ENCODE peak calls at places on chromosomes 3 and 15, in eight cellular contexts. V, G, E, N, X, Q, O and I are unnamed samples.

GRCh38 chr3:194405756-194406155 is 6.7 kb upstream of the GP5 start:
- DNase-seq in E (no peak), Q (no peak), N (no peak), V (no peak), G (no peak), X (no peak), O (no peak), I (no peak)

GRCh38 chr3:168094580-168094876 is 1.2 kb downstream of the GOLIM4 start:
- DNase-seq in O (no peak), N (no peak), X (no peak), V (no peak), E (no peak), G (peak; percentile 80), Q (no peak), I (no peak)

GRCh38 chr15:95664435-95664834 is 666.1 kb upstream of the NR2F2 start:
- DNase-seq in O (no peak), N (no peak), V (no peak), E (no peak), Q (no peak), G (no peak), X (no peak), I (no peak)

GRCh38 chr3:181698263-181698944 is 13.3 kb upstream of the SOX2 start:
- DNase-seq in O (no peak), G (peak; percentile 12), V (no peak), Q (no peak), N (no peak), E (no peak), X (no peak), I (no peak)

GRCh38 chr3:46208167-46208704 is at the start of gene CCR1:
- DNase-seq in Q (no peak), N (peak; percentile 65), X (peak; percentile 61), V (peak; percentile 74), G (peak; percentile 71), O (no peak), E (peak; percentile 21), I (peak; percentile 70)

GRCh38 chr3:140186421-140186920 is 251.5 kb downstream of the CLSTN2 start:
- DNase-seq in Q (no peak), O (no peak), E (peak; percentile 79), N (no peak), X (peak; percentile 67), V (no peak), G (no peak), I (no peak)

GRCh38 chr3:43388909-43389308 is 102.6 kb downstream of the SNRK start:
- DNase-seq in E (no peak), G (no peak), Q (no peak), V (no peak), X (no peak), N (no peak), O (no peak), I (no peak)

GRCh38 chr15:75554717-75555116 is 24.4 kb downstream of the PTPN9 start:
- DNase-seq in X (peak; percentile 79), Q (no peak), V (no peak), G (no peak), N (peak; percentile 37), E (peak; percentile 53), O (no peak), I (no peak)

GRCh38 chr3:52851348-52851747 is 16.5 kb upstream of the MUSTN1 start:
- DNase-seq in X (peak; percentile 58), N (peak; percentile 49), V (no peak), O (no peak), G (no peak), Q (no peak), E (no peak), I (no peak)

GRCh38 chr3:42698911-42699230 is 3.7 kb downstream of the HHATL start:
- DNase-seq in E (no peak), X (no peak), V (peak; percentile 18), O (no peak), G (peak; percentile 23), N (no peak), Q (peak; percentile 31), I (no peak)

GRCh38 chr3:18370672-18371071 is 54.5 kb downstream of the SATB1 start:
- DNase-seq in E (no peak), G (no peak), O (no peak), Q (no peak), X (no peak), V (no peak), N (no peak), I (no peak)

GRCh38 chr15:65212097-65212496 is 824 bp upstream of the CILP start:
- DNase-seq in G (no peak), X (peak; percentile 18), N (no peak), E (no peak), O (no peak), V (peak; percentile 34), Q (no peak), I (no peak)

GRCh38 chr3:111047053-111047452 is 24.6 kb upstream of the NECTIN3 start:
- DNase-seq in G (no peak), E (no peak), V (no peak), N (no peak), O (no peak), X (no peak), Q (no peak), I (no peak)

GRCh38 chr3:15983693-15984092 is 185.9 kb upstream of the ANKRD28 start:
- DNase-seq in Q (no peak), X (no peak), V (no peak), G (no peak), O (no peak), E (no peak), N (peak; percentile 23), I (no peak)